ENCODE peak calls at places on chromosomes 5 and 9, in eight cellular contexts. One of them, this sample, is unnamed.

GRCh38 chr5:173885481-173886010 is 2.6 kb upstream of the CPEB4 start:
- DNase-seq in coronary artery: no peak
- DNase-seq in AG04449: no peak
- DNase-seq in PC-3: no peak
- DNase-seq in BJ: no peak
- DNase-seq in uterus: no peak
- DNase-seq in pancreas: no peak
- DNase-seq in thoracic aorta: no peak
- DNase-seq in this sample: peak

GRCh38 chr5:55509768-55510522 is 24.8 kb downstream of the PLPP1 start:
- DNase-seq in coronary artery: no peak
- DNase-seq in AG04449: no peak
- DNase-seq in PC-3: peak
- DNase-seq in BJ: no peak
- DNase-seq in uterus: no peak
- DNase-seq in pancreas: no peak
- DNase-seq in thoracic aorta: no peak
- DNase-seq in this sample: peak

GRCh38 chr5:122959740-122960450 is 76.6 kb downstream of the PPIC start:
- DNase-seq in coronary artery: no peak
- DNase-seq in AG04449: no peak
- DNase-seq in PC-3: no peak
- DNase-seq in BJ: no peak
- DNase-seq in uterus: no peak
- DNase-seq in pancreas: no peak
- DNase-seq in thoracic aorta: no peak
- DNase-seq in this sample: peak

GRCh38 chr9:136764301-136764891 is at the start of gene LCN15:
- DNase-seq in coronary artery: no peak
- DNase-seq in AG04449: no peak
- DNase-seq in PC-3: no peak
- DNase-seq in BJ: no peak
- DNase-seq in uterus: no peak
- DNase-seq in pancreas: no peak
- DNase-seq in thoracic aorta: no peak
- DNase-seq in this sample: no peak

GRCh38 chr9:127488946-127489345 is 37.6 kb downstream of the LRSAM1 start:
- DNase-seq in coronary artery: no peak
- DNase-seq in AG04449: no peak
- DNase-seq in PC-3: no peak
- DNase-seq in BJ: no peak
- DNase-seq in uterus: no peak
- DNase-seq in pancreas: peak
- DNase-seq in thoracic aorta: no peak
- DNase-seq in this sample: no peak

GRCh38 chr9:106936680-106937079 is 73.7 kb downstream of the ZNF462 start:
- DNase-seq in coronary artery: no peak
- DNase-seq in AG04449: no peak
- DNase-seq in PC-3: no peak
- DNase-seq in BJ: no peak
- DNase-seq in uterus: no peak
- DNase-seq in pancreas: no peak
- DNase-seq in thoracic aorta: no peak
- DNase-seq in this sample: no peak

GRCh38 chr5:104061707-104062106 is 499.1 kb upstream of the NUDT12 start:
- DNase-seq in coronary artery: no peak
- DNase-seq in AG04449: no peak
- DNase-seq in PC-3: no peak
- DNase-seq in BJ: no peak
- DNase-seq in uterus: no peak
- DNase-seq in pancreas: no peak
- DNase-seq in thoracic aorta: no peak
- DNase-seq in this sample: no peak

GRCh38 chr9:113807173-113808061 is 68.7 kb upstream of the ZNF618 start:
- DNase-seq in coronary artery: no peak
- DNase-seq in AG04449: no peak
- DNase-seq in PC-3: peak
- DNase-seq in BJ: no peak
- DNase-seq in uterus: peak
- DNase-seq in pancreas: no peak
- DNase-seq in thoracic aorta: no peak
- DNase-seq in this sample: peak

GRCh38 chr5:52685621-52686370 is 101.9 kb upstream of the ITGA1 start:
- DNase-seq in coronary artery: no peak
- DNase-seq in AG04449: no peak
- DNase-seq in PC-3: peak
- DNase-seq in BJ: no peak
- DNase-seq in uterus: no peak
- DNase-seq in pancreas: no peak
- DNase-seq in thoracic aorta: no peak
- DNase-seq in this sample: no peak

GRCh38 chr9:133812077-133812868 is 74.1 kb upstream of the SARDH start:
- DNase-seq in coronary artery: no peak
- DNase-seq in AG04449: no peak
- DNase-seq in PC-3: no peak
- DNase-seq in BJ: no peak
- DNase-seq in uterus: no peak
- DNase-seq in pancreas: peak
- DNase-seq in thoracic aorta: no peak
- DNase-seq in this sample: no peak

GRCh38 chr9:134928796-134929559 is 11.3 kb upstream of the FCN1 start:
- DNase-seq in coronary artery: no peak
- DNase-seq in AG04449: no peak
- DNase-seq in PC-3: no peak
- DNase-seq in BJ: no peak
- DNase-seq in uterus: no peak
- DNase-seq in pancreas: no peak
- DNase-seq in thoracic aorta: no peak
- DNase-seq in this sample: no peak

GRCh38 chr5:114782217-114782616 is 387.5 kb downstream of the TRIM36 start:
- DNase-seq in coronary artery: no peak
- DNase-seq in AG04449: no peak
- DNase-seq in PC-3: no peak
- DNase-seq in BJ: no peak
- DNase-seq in uterus: no peak
- DNase-seq in pancreas: no peak
- DNase-seq in thoracic aorta: no peak
- DNase-seq in this sample: no peak

GRCh38 chr5:17157916-17158529 is 59.4 kb upstream of the BASP1 start:
- DNase-seq in coronary artery: no peak
- DNase-seq in AG04449: peak
- DNase-seq in PC-3: peak
- DNase-seq in BJ: peak
- DNase-seq in uterus: no peak
- DNase-seq in pancreas: no peak
- DNase-seq in thoracic aorta: no peak
- DNase-seq in this sample: peak

GRCh38 chr9:92761686-92762085 is 2.9 kb downstream of the BICD2 start:
- DNase-seq in coronary artery: no peak
- DNase-seq in AG04449: no peak
- DNase-seq in PC-3: no peak
- DNase-seq in BJ: no peak
- DNase-seq in uterus: no peak
- DNase-seq in pancreas: no peak
- DNase-seq in thoracic aorta: no peak
- DNase-seq in this sample: no peak

GRCh38 chr5:160021818-160022446 is 13.0 kb downstream of the TTC1 start:
- DNase-seq in coronary artery: no peak
- DNase-seq in AG04449: no peak
- DNase-seq in PC-3: peak
- DNase-seq in BJ: no peak
- DNase-seq in uterus: peak
- DNase-seq in pancreas: no peak
- DNase-seq in thoracic aorta: no peak
- DNase-seq in this sample: peak

GRCh38 chr9:33151007-33151557 is 16.1 kb downstream of the B4GALT1 start:
- DNase-seq in coronary artery: peak
- DNase-seq in AG04449: peak
- DNase-seq in PC-3: peak
- DNase-seq in BJ: peak
- DNase-seq in uterus: peak
- DNase-seq in pancreas: no peak
- DNase-seq in thoracic aorta: no peak
- DNase-seq in this sample: peak

GRCh38 chr9:78707481-78707977 is 410.6 kb downstream of the PSAT1 start:
- DNase-seq in coronary artery: no peak
- DNase-seq in AG04449: peak
- DNase-seq in PC-3: peak
- DNase-seq in BJ: peak
- DNase-seq in uterus: no peak
- DNase-seq in pancreas: no peak
- DNase-seq in thoracic aorta: no peak
- DNase-seq in this sample: peak

GRCh38 chr9:106859957-106860715 is 2.8 kb upstream of the ZNF462 start:
- DNase-seq in coronary artery: peak
- DNase-seq in AG04449: no peak
- DNase-seq in PC-3: peak
- DNase-seq in BJ: no peak
- DNase-seq in uterus: peak
- DNase-seq in pancreas: peak
- DNase-seq in thoracic aorta: no peak
- DNase-seq in this sample: no peak

GRCh38 chr9:121424024-121424432 is 54.0 kb upstream of the STOM start:
- DNase-seq in coronary artery: no peak
- DNase-seq in AG04449: no peak
- DNase-seq in PC-3: no peak
- DNase-seq in BJ: no peak
- DNase-seq in uterus: no peak
- DNase-seq in pancreas: no peak
- DNase-seq in thoracic aorta: no peak
- DNase-seq in this sample: no peak

GRCh38 chr9:4574657-4575243 is 84.5 kb downstream of the SLC1A1 start:
- DNase-seq in coronary artery: no peak
- DNase-seq in AG04449: no peak
- DNase-seq in PC-3: no peak
- DNase-seq in BJ: no peak
- DNase-seq in uterus: no peak
- DNase-seq in pancreas: no peak
- DNase-seq in thoracic aorta: no peak
- DNase-seq in this sample: no peak

GRCh38 chr5:140806834-140807775 is at the start of gene PCDHA4:
- DNase-seq in coronary artery: no peak
- DNase-seq in AG04449: no peak
- DNase-seq in PC-3: peak
- DNase-seq in BJ: no peak
- DNase-seq in uterus: peak
- DNase-seq in pancreas: peak
- DNase-seq in thoracic aorta: no peak
- DNase-seq in this sample: peak

GRCh38 chr9:16180091-16180490 is 627.2 kb downstream of the CCDC171 start:
- DNase-seq in coronary artery: no peak
- DNase-seq in AG04449: no peak
- DNase-seq in PC-3: no peak
- DNase-seq in BJ: no peak
- DNase-seq in uterus: no peak
- DNase-seq in pancreas: no peak
- DNase-seq in thoracic aorta: no peak
- DNase-seq in this sample: no peak

GRCh38 chr9:98926016-98926415 is 17.7 kb upstream of the COL15A1 start:
- DNase-seq in coronary artery: no peak
- DNase-seq in AG04449: no peak
- DNase-seq in PC-3: no peak
- DNase-seq in BJ: no peak
- DNase-seq in uterus: no peak
- DNase-seq in pancreas: no peak
- DNase-seq in thoracic aorta: no peak
- DNase-seq in this sample: no peak

DNA sequence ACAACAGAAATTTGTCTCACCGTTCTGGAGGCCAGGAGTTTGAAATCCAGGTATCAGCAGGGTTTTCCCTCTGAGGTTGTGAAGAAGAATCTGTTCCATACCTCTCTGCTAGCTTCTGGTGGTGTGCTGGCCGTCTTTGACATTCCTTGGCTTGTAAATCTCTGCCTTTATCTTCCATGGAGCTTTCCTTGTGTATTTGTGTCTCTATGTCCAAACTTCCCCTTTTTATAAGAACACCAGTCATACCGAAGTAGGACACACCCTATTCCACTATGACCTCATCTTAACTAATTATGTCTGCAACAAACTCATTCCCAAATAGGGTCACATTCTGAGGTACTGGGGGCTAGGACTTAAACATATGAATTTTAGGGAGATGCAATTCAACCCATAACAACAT is 38.3 kb downstream of the PRKACG start:
- DNase-seq in coronary artery: no peak
- DNase-seq in AG04449: no peak
- DNase-seq in PC-3: no peak
- DNase-seq in BJ: no peak
- DNase-seq in uterus: no peak
- DNase-seq in pancreas: no peak
- DNase-seq in thoracic aorta: no peak
- DNase-seq in this sample: no peak
- H3K4me3 ChIP-seq in coronary artery: peak
- H3K4me3 ChIP-seq in AG04449: no peak
- H3K4me3 ChIP-seq in PC-3: no peak
- H3K4me3 ChIP-seq in BJ: no peak
- H3K4me3 ChIP-seq in uterus: no peak
- H3K4me3 ChIP-seq in pancreas: no peak
- H3K4me3 ChIP-seq in thoracic aorta: peak
- H3K4me3 ChIP-seq in this sample: no peak

GRCh38 chr9:7591501-7591900 is 208.1 kb downstream of the DMAC1 start:
- DNase-seq in coronary artery: no peak
- DNase-seq in AG04449: no peak
- DNase-seq in PC-3: no peak
- DNase-seq in BJ: no peak
- DNase-seq in uterus: no peak
- DNase-seq in pancreas: no peak
- DNase-seq in thoracic aorta: no peak
- DNase-seq in this sample: no peak

GRCh38 chr9:7597716-7598115 is 201.9 kb downstream of the DMAC1 start:
- DNase-seq in coronary artery: no peak
- DNase-seq in AG04449: no peak
- DNase-seq in PC-3: no peak
- DNase-seq in BJ: no peak
- DNase-seq in uterus: no peak
- DNase-seq in pancreas: no peak
- DNase-seq in thoracic aorta: no peak
- DNase-seq in this sample: no peak

GRCh38 chr9:7592321-7593319 is 207.0 kb downstream of the DMAC1 start:
- DNase-seq in coronary artery: no peak
- DNase-seq in AG04449: no peak
- DNase-seq in PC-3: no peak
- DNase-seq in BJ: no peak
- DNase-seq in uterus: no peak
- DNase-seq in pancreas: no peak
- DNase-seq in thoracic aorta: no peak
- DNase-seq in this sample: no peak
- TF ChIP-seq CTCF in coronary artery: no peak
- TF ChIP-seq CTCF in AG04449: no peak
- TF ChIP-seq CTCF in PC-3: no peak
- TF ChIP-seq CTCF in BJ: no peak
- TF ChIP-seq CTCF in uterus: no peak
- TF ChIP-seq CTCF in pancreas: no peak
- TF ChIP-seq CTCF in thoracic aorta: no peak
- TF ChIP-seq CTCF in this sample: no peak

GRCh38 chr5:6378128-6379023 is at the start of gene MED10:
- DNase-seq in coronary artery: peak
- DNase-seq in AG04449: peak
- DNase-seq in PC-3: peak
- DNase-seq in BJ: peak
- DNase-seq in uterus: peak
- DNase-seq in pancreas: peak
- DNase-seq in thoracic aorta: peak
- DNase-seq in this sample: peak
- H3K4me3 ChIP-seq in coronary artery: peak
- H3K4me3 ChIP-seq in AG04449: peak
- H3K4me3 ChIP-seq in PC-3: peak
- H3K4me3 ChIP-seq in BJ: peak
- H3K4me3 ChIP-seq in uterus: peak
- H3K4me3 ChIP-seq in pancreas: peak
- H3K4me3 ChIP-seq in thoracic aorta: peak
- H3K4me3 ChIP-seq in this sample: peak

GRCh38 chr5:61168951-61169350 is 6.7 kb upstream of the SMIM15 start:
- DNase-seq in coronary artery: no peak
- DNase-seq in AG04449: no peak
- DNase-seq in PC-3: no peak
- DNase-seq in BJ: no peak
- DNase-seq in uterus: no peak
- DNase-seq in pancreas: no peak
- DNase-seq in thoracic aorta: no peak
- DNase-seq in this sample: no peak
- TF ChIP-seq CTCF in coronary artery: no peak
- TF ChIP-seq CTCF in AG04449: no peak
- TF ChIP-seq CTCF in PC-3: no peak
- TF ChIP-seq CTCF in BJ: no peak
- TF ChIP-seq CTCF in uterus: no peak
- TF ChIP-seq CTCF in pancreas: no peak
- TF ChIP-seq CTCF in thoracic aorta: no peak
- TF ChIP-seq CTCF in this sample: no peak

This sample was measured in fibroblast of villous mesenchyme.